ENCODE peak calls at places on chromosomes 3 and 15, in seven cellular contexts. One of them, this sample, is unnamed.

GRCh38 chr3:181564222-181564621 is 147.5 kb upstream of the SOX2 start:
- DNase-seq in heart left ventricle: no peak
- DNase-seq in Peyer's patch: no peak
- DNase-seq in psoas muscle: no peak
- DNase-seq in kidney: no peak
- DNase-seq in tibial artery: no peak
- DNase-seq in PC-3: no peak
- DNase-seq in this sample: no peak

GRCh38 chr3:186825294-186825821 is 17.2 kb upstream of the ADIPOQ start:
- DNase-seq in heart left ventricle: no peak
- DNase-seq in PC-3: no peak
- DNase-seq in Peyer's patch: peak; percentile 46
- DNase-seq in tibial artery: no peak
- DNase-seq in kidney: peak; percentile 86
- DNase-seq in psoas muscle: no peak
- DNase-seq in this sample: no peak

GRCh38 chr15:67148196-67148701 is 82.8 kb downstream of the SMAD3 start:
- DNase-seq in heart left ventricle: no peak
- DNase-seq in tibial artery: no peak
- DNase-seq in Peyer's patch: peak; percentile 48
- DNase-seq in psoas muscle: no peak
- DNase-seq in kidney: no peak
- DNase-seq in PC-3: peak; percentile 94
- DNase-seq in this sample: no peak

GRCh38 chr3:188006726-188007393 is 147.1 kb upstream of the LPP start:
- DNase-seq in heart left ventricle: peak; percentile 56
- DNase-seq in Peyer's patch: no peak
- DNase-seq in PC-3: peak; percentile 61
- DNase-seq in kidney: peak; percentile 93
- DNase-seq in psoas muscle: peak; percentile 94
- DNase-seq in tibial artery: no peak
- DNase-seq in this sample: no peak

GRCh38 chr3:103393395-103394186 is 958.8 kb downstream of the ZPLD1 start:
- DNase-seq in psoas muscle: no peak
- DNase-seq in PC-3: no peak
- DNase-seq in heart left ventricle: no peak
- DNase-seq in Peyer's patch: no peak
- DNase-seq in kidney: no peak
- DNase-seq in tibial artery: no peak
- DNase-seq in this sample: no peak

GRCh38 chr3:10510086-10510742 is 4.8 kb upstream of the ATP2B2 start:
- DNase-seq in kidney: no peak
- DNase-seq in psoas muscle: no peak
- DNase-seq in Peyer's patch: no peak
- DNase-seq in tibial artery: no peak
- DNase-seq in heart left ventricle: no peak
- DNase-seq in PC-3: no peak
- DNase-seq in this sample: no peak

GRCh38 chr3:31993843-31994242 is 12.3 kb downstream of the ZNF860 start:
- DNase-seq in psoas muscle: no peak
- DNase-seq in PC-3: no peak
- DNase-seq in Peyer's patch: no peak
- DNase-seq in kidney: no peak
- DNase-seq in tibial artery: no peak
- DNase-seq in heart left ventricle: no peak
- DNase-seq in this sample: no peak

GRCh38 chr3:24829011-24829581 is 334.4 kb upstream of the THRB start:
- DNase-seq in kidney: peak; percentile 77
- DNase-seq in psoas muscle: peak; percentile 74
- DNase-seq in Peyer's patch: no peak
- DNase-seq in tibial artery: no peak
- DNase-seq in PC-3: no peak
- DNase-seq in heart left ventricle: peak; percentile 46
- DNase-seq in this sample: peak; percentile 16

GRCh38 chr3:24355806-24356205 is 138.8 kb downstream of the THRB start:
- DNase-seq in PC-3: no peak
- DNase-seq in tibial artery: no peak
- DNase-seq in psoas muscle: no peak
- DNase-seq in Peyer's patch: no peak
- DNase-seq in kidney: no peak
- DNase-seq in heart left ventricle: no peak
- DNase-seq in this sample: no peak

GRCh38 chr3:47464603-47465002 is 11.1 kb downstream of the SCAP start:
- DNase-seq in psoas muscle: no peak
- DNase-seq in heart left ventricle: no peak
- DNase-seq in PC-3: no peak
- DNase-seq in Peyer's patch: no peak
- DNase-seq in tibial artery: no peak
- DNase-seq in kidney: no peak
- DNase-seq in this sample: no peak

GRCh38 chr3:107959767-107960166 is 131.1 kb downstream of the CD47 start:
- DNase-seq in tibial artery: no peak
- DNase-seq in heart left ventricle: no peak
- DNase-seq in psoas muscle: no peak
- DNase-seq in PC-3: no peak
- DNase-seq in Peyer's patch: no peak
- DNase-seq in kidney: no peak
- DNase-seq in this sample: no peak

GRCh38 chr3:24505678-24506560 is 11.3 kb upstream of the THRB start:
- DNase-seq in heart left ventricle: no peak
- DNase-seq in PC-3: no peak
- DNase-seq in Peyer's patch: no peak
- DNase-seq in tibial artery: no peak
- DNase-seq in kidney: no peak
- DNase-seq in psoas muscle: no peak
- DNase-seq in this sample: no peak

GRCh38 chr3:42456211-42456610 is 45.8 kb upstream of the LYZL4 start:
- DNase-seq in PC-3: no peak
- DNase-seq in psoas muscle: no peak
- DNase-seq in kidney: no peak
- DNase-seq in Peyer's patch: no peak
- DNase-seq in heart left ventricle: no peak
- DNase-seq in tibial artery: no peak
- DNase-seq in this sample: no peak

GRCh38 chr3:170753421-170754344 is 116.3 kb downstream of the RPL22L1 start:
- DNase-seq in kidney: no peak
- DNase-seq in heart left ventricle: no peak
- DNase-seq in Peyer's patch: no peak
- DNase-seq in PC-3: peak; percentile 63
- DNase-seq in psoas muscle: no peak
- DNase-seq in tibial artery: no peak
- DNase-seq in this sample: no peak

GRCh38 chr3:123376451-123377172 is 72.3 kb downstream of the ADCY5 start:
- DNase-seq in heart left ventricle: no peak
- DNase-seq in tibial artery: no peak
- DNase-seq in PC-3: no peak
- DNase-seq in kidney: no peak
- DNase-seq in Peyer's patch: peak; percentile 24
- DNase-seq in psoas muscle: no peak
- DNase-seq in this sample: no peak

GRCh38 chr3:123374016-123374415 is 74.9 kb downstream of the ADCY5 start:
- DNase-seq in heart left ventricle: no peak
- DNase-seq in PC-3: no peak
- DNase-seq in kidney: no peak
- DNase-seq in Peyer's patch: no peak
- DNase-seq in psoas muscle: no peak
- DNase-seq in tibial artery: no peak
- DNase-seq in this sample: no peak

GRCh38 chr3:123377173-123377740 is 71.6 kb downstream of the ADCY5 start:
- DNase-seq in heart left ventricle: no peak
- DNase-seq in tibial artery: no peak
- DNase-seq in PC-3: no peak
- DNase-seq in kidney: no peak
- DNase-seq in psoas muscle: no peak
- DNase-seq in Peyer's patch: peak; percentile 10
- DNase-seq in this sample: no peak

GRCh38 chr3:123373535-123373987 is 75.3 kb downstream of the ADCY5 start:
- DNase-seq in psoas muscle: no peak
- DNase-seq in tibial artery: peak; percentile 53
- DNase-seq in PC-3: no peak
- DNase-seq in Peyer's patch: no peak
- DNase-seq in kidney: peak; percentile 48
- DNase-seq in heart left ventricle: peak; percentile 87
- DNase-seq in this sample: no peak

GRCh38 chr3:123375014-123375940 is 73.6 kb downstream of the ADCY5 start:
- DNase-seq in kidney: peak; percentile 23
- DNase-seq in tibial artery: no peak
- DNase-seq in heart left ventricle: peak; percentile 64
- DNase-seq in psoas muscle: no peak
- DNase-seq in Peyer's patch: peak; percentile 26
- DNase-seq in PC-3: no peak
- DNase-seq in this sample: no peak
- TF ChIP-seq CTCF in kidney: no peak
- TF ChIP-seq CTCF in tibial artery: no peak
- TF ChIP-seq CTCF in heart left ventricle: no peak
- TF ChIP-seq CTCF in psoas muscle: no peak
- TF ChIP-seq CTCF in Peyer's patch: no peak
- TF ChIP-seq CTCF in PC-3: no peak
- TF ChIP-seq CTCF in this sample: no peak

DNA sequence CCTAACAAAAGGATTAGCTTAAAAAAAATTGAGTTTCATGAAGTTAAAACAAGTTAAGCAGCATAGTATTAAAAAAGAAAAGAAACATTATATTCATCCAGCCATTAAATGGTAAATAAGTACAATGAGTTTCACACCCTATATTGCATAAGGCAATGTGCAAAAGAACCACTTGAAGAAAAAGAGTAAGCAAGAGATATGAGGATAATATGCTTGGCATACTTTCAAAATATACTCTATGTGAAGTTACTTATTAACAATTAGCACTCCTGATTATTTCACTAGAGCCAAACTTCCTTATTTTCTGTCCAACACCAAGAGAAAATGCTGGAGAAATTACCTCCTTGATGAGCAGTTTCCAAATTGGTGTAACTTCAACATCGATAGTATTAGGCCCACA is 63.7 kb downstream of the ATP13A4 start:
- DNase-seq in heart left ventricle: no peak
- DNase-seq in PC-3: no peak
- DNase-seq in Peyer's patch: no peak
- DNase-seq in psoas muscle: no peak
- DNase-seq in tibial artery: no peak
- DNase-seq in kidney: no peak
- DNase-seq in this sample: no peak
- H3K27ac ChIP-seq in heart left ventricle: no peak overlapping the region
- H3K27ac ChIP-seq in PC-3: no peak overlapping the region
- H3K27ac ChIP-seq in Peyer's patch: no peak overlapping the region
- H3K27ac ChIP-seq in psoas muscle: no peak overlapping the region
- H3K27ac ChIP-seq in tibial artery: no peak overlapping the region
- H3K27ac ChIP-seq in kidney: no peak overlapping the region
- H3K27ac ChIP-seq in this sample: no peak overlapping the region

GRCh38 chr3:165854696-165855095 is 17.5 kb upstream of the BCHE start:
- DNase-seq in PC-3: peak; percentile 58
- DNase-seq in heart left ventricle: no peak
- DNase-seq in kidney: no peak
- DNase-seq in tibial artery: no peak
- DNase-seq in Peyer's patch: no peak
- DNase-seq in psoas muscle: no peak
- DNase-seq in this sample: peak; percentile 3
- TF ChIP-seq CTCF in PC-3: peak; percentile 85
- TF ChIP-seq CTCF in heart left ventricle: peak; percentile 43
- TF ChIP-seq CTCF in kidney: peak; percentile 31
- TF ChIP-seq CTCF in tibial artery: no peak
- TF ChIP-seq CTCF in Peyer's patch: peak; percentile 45
- TF ChIP-seq CTCF in psoas muscle: peak; percentile 45
- TF ChIP-seq CTCF in this sample: peak; percentile 63

GRCh38 chr3:144033235-144033579 is 61.6 kb downstream of the DIPK2A start:
- DNase-seq in kidney: no peak
- DNase-seq in Peyer's patch: no peak
- DNase-seq in tibial artery: no peak
- DNase-seq in heart left ventricle: no peak
- DNase-seq in psoas muscle: no peak
- DNase-seq in PC-3: no peak
- DNase-seq in this sample: no peak

GRCh38 chr3:144032531-144033234 is 61.1 kb downstream of the DIPK2A start:
- DNase-seq in heart left ventricle: no peak
- DNase-seq in Peyer's patch: no peak
- DNase-seq in psoas muscle: no peak
- DNase-seq in PC-3: no peak
- DNase-seq in kidney: no peak
- DNase-seq in tibial artery: no peak
- DNase-seq in this sample: no peak

GRCh38 chr3:144031938-144032337 is 60.3 kb downstream of the DIPK2A start:
- DNase-seq in psoas muscle: peak; percentile 72
- DNase-seq in tibial artery: peak; percentile 52
- DNase-seq in kidney: no peak
- DNase-seq in PC-3: peak; percentile 12
- DNase-seq in Peyer's patch: no peak
- DNase-seq in heart left ventricle: peak; percentile 46
- DNase-seq in this sample: no peak

GRCh38 chr3:144029769-144030168 is 58.1 kb downstream of the DIPK2A start:
- DNase-seq in kidney: no peak
- DNase-seq in psoas muscle: no peak
- DNase-seq in Peyer's patch: no peak
- DNase-seq in heart left ventricle: no peak
- DNase-seq in tibial artery: no peak
- DNase-seq in PC-3: no peak
- DNase-seq in this sample: no peak

GRCh38 chr3:144028798-144029411 is 57.3 kb downstream of the DIPK2A start:
- DNase-seq in Peyer's patch: no peak
- DNase-seq in tibial artery: no peak
- DNase-seq in heart left ventricle: no peak
- DNase-seq in psoas muscle: no peak
- DNase-seq in kidney: no peak
- DNase-seq in PC-3: no peak
- DNase-seq in this sample: no peak
- H3K27ac ChIP-seq in Peyer's patch: no peak overlapping the region
- H3K27ac ChIP-seq in tibial artery: no peak overlapping the region
- H3K27ac ChIP-seq in heart left ventricle: no peak overlapping the region
- H3K27ac ChIP-seq in psoas muscle: no peak overlapping the region
- H3K27ac ChIP-seq in kidney: no peak overlapping the region
- H3K27ac ChIP-seq in PC-3: no peak overlapping the region
- H3K27ac ChIP-seq in this sample: no peak overlapping the region

DNA sequence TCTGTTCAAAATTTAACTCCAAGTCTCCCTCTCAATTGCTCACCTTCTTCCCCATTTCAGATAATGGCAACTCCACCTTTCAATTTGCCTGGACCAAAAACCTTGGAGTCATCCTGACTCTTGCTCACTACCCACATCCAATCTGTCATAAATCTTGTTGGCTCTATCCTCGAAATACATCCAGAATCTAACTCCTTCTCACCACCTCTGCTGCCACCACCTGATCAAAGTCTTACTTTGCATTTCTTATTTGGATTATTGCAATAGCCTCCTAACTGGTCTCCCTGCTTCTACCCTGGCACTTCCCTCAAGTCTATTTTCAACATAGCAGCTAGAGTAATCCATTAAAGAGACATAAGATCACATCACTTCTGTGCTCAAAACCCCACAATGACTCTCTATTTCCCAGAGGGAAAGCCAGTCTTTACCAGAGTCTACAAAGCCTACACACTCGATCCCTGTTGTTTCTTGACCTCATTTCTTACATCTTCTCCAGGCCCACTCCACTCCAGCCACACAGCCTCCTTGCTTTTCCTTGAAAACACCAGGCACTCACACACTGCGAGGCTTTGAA is 86.6 kb downstream of the GPR156 start:
- DNase-seq in tibial artery: no peak
- DNase-seq in PC-3: peak; percentile 81
- DNase-seq in heart left ventricle: no peak
- DNase-seq in kidney: no peak
- DNase-seq in Peyer's patch: no peak
- DNase-seq in psoas muscle: no peak
- DNase-seq in this sample: peak; percentile 61
- TF ChIP-seq CTCF in tibial artery: no peak
- TF ChIP-seq CTCF in PC-3: peak; percentile 90
- TF ChIP-seq CTCF in heart left ventricle: no peak
- TF ChIP-seq CTCF in kidney: peak; percentile 37
- TF ChIP-seq CTCF in Peyer's patch: peak; percentile 50
- TF ChIP-seq CTCF in psoas muscle: no peak
- TF ChIP-seq CTCF in this sample: peak; percentile 32

This sample was measured in RWPE1.